ENCODE peak calls at places on chromosomes 12 and 14, in four cellular contexts. T, A, E and Z are unnamed samples.

GRCh38 chr12:14384783-14385638 is 19.5 kb downstream of the ATF7IP start:
- DNase-seq in T (peak; percentile 97), A (no peak), E (peak; percentile 45), Z (no peak)

GRCh38 chr14:106277503-106277902 is 751.1 kb downstream of the TMEM121 start:
- DNase-seq in T (peak; percentile 1), A (no peak), E (no peak), Z (no peak)

GRCh38 chr12:1758887-1759286 is 61.5 kb upstream of the LRTM2 start:
- DNase-seq in T (no peak), A (no peak), E (no peak), Z (no peak)

GRCh38 chr12:118052324-118053070 is 8.5 kb downstream of the WSB2 start:
- DNase-seq in T (no peak), A (peak; percentile 84), E (peak; percentile 87), Z (peak; percentile 89)

GRCh38 chr12:25689996-25690501 is 137.0 kb upstream of the LMNTD1 start:
- DNase-seq in T (no peak), A (peak; percentile 61), E (peak; percentile 67), Z (peak; percentile 73)

GRCh38 chr12:118120579-118121363 is 15.2 kb upstream of the PEBP1 start:
- DNase-seq in T (peak; percentile 82), A (peak; percentile 73), E (peak; percentile 77), Z (peak; percentile 89)

GRCh38 chr12:15534322-15534721 is 212.0 kb downstream of the PTPRO start:
- DNase-seq in T (peak; percentile 78), A (no peak), E (no peak), Z (no peak)

GRCh38 chr14:51716610-51717009 is 64.9 kb downstream of the FRMD6 start:
- DNase-seq in T (peak; percentile 26), A (no peak), E (no peak), Z (no peak)

GRCh38 chr14:73422515-73422914 is 35.8 kb downstream of the NUMB start:
- DNase-seq in T (no peak), A (no peak), E (no peak), Z (no peak)

GRCh38 chr12:100141998-100142850 is 450 bp downstream of the BLTP3B start:
- DNase-seq in T (peak; percentile 63), A (peak; percentile 47), E (peak; percentile 49), Z (peak; percentile 83)

GRCh38 chr12:46382425-46382973 is 9.9 kb upstream of the SLC38A2 start:
- DNase-seq in T (no peak), A (no peak), E (no peak), Z (no peak)

GRCh38 chr12:68844788-68845695 is 37.1 kb downstream of the MDM2 start:
- DNase-seq in T (no peak), A (no peak), E (no peak), Z (no peak)

GRCh38 chr12:632102-632696 is 31.0 kb downstream of the NINJ2 start:
- DNase-seq in T (peak; percentile 50), A (no peak), E (no peak), Z (no peak)

GRCh38 chr14:105075364-105076295 is 10.4 kb upstream of the GPR132 start:
- DNase-seq in T (peak; percentile 54), A (peak; percentile 70), E (peak; percentile 82), Z (peak; percentile 87)

GRCh38 chr14:85634205-85634604 is 104.3 kb downstream of the FLRT2 start:
- DNase-seq in T (no peak), A (no peak), E (no peak), Z (no peak)

GRCh38 chr14:57382283-57382682 is 8.1 kb upstream of the NAA30 start:
- DNase-seq in T (no peak), A (no peak), E (no peak), Z (no peak)

GRCh38 chr14:80955434-80955939 is at the start of gene TSHR:
- DNase-seq in T (no peak), A (no peak), E (peak; percentile 21), Z (peak; percentile 69)

GRCh38 chr14:23351681-23352505 is 794 bp downstream of the SLC22A17 start:
- DNase-seq in T (no peak), A (no peak), E (no peak), Z (peak; percentile 65)